ENCODE peak calls at places on chromosomes 7 and 10, in seven cellular contexts. P is mammary epithelial cell, M is A673, S is lower lobe of right lung, Q is gastrocnemius medialis, Y is body of pancreas, G is OCI-LY7. H is an unnamed sample.

GRCh38 chr7:30974605-30975256 is 11.0 kb downstream of the GHRHR start:
- DNase-seq in S (peak; percentile 67), Y (peak; percentile 81), Q (no peak), M (peak; percentile 25), P (peak; percentile 76), G (peak; percentile 79), H (peak; percentile 62)

GRCh38 chr7:25392571-25393338 is 164.5 kb upstream of the NPVF start:
- DNase-seq in Y (peak; percentile 34), S (no peak), G (no peak), Q (no peak), P (no peak), M (no peak), H (no peak)

GRCh38 chr10:48437546-48437945 is 131.1 kb downstream of the MAPK8 start:
- DNase-seq in Q (no peak), P (no peak), Y (no peak), G (no peak), M (no peak), S (no peak), H (no peak)

GRCh38 chr7:38296059-38296857 is 22.8 kb upstream of the TARP start:
- DNase-seq in Y (no peak), M (no peak), G (peak; percentile 29), P (no peak), S (no peak), Q (no peak), H (no peak)

GRCh38 chr7:113582471-113582870 is 336.3 kb downstream of the PPP1R3A start:
- DNase-seq in G (no peak), Y (no peak), S (no peak), Q (no peak), P (peak; percentile 63), M (no peak), H (no peak)

GRCh38 chr10:132105302-132105995 is 39.7 kb downstream of the JAKMIP3 start:
- DNase-seq in S (peak; percentile 22), G (no peak), P (no peak), Y (peak; percentile 3), Q (no peak), M (no peak), H (peak; percentile 42)

GRCh38 chr7:2947381-2947780 is 96.3 kb downstream of the CARD11 start:
- DNase-seq in G (no peak), P (no peak), S (no peak), Q (no peak), Y (no peak), M (no peak), H (peak; percentile 11)

GRCh38 chr10:86693721-86694369 is 25.5 kb downstream of the LDB3 start:
- DNase-seq in Y (peak; percentile 59), M (peak; percentile 94), G (peak; percentile 41), S (no peak), Q (no peak), P (no peak), H (no peak)

GRCh38 chr7:18126274-18126673 is 98.6 kb upstream of the PRPS1L1 start:
- DNase-seq in P (no peak), M (no peak), Y (no peak), G (no peak), S (no peak), Q (no peak), H (no peak)

GRCh38 chr10:68599754-68600040 is 39.6 kb downstream of the TET1 start:
- DNase-seq in M (no peak), S (no peak), P (no peak), Q (no peak), G (no peak), Y (no peak), H (no peak)

GRCh38 chr10:130218936-130219335 is 82.7 kb downstream of the GLRX3 start:
- DNase-seq in M (no peak), G (no peak), P (no peak), Y (no peak), Q (no peak), S (no peak), H (peak; percentile 52)

GRCh38 chr10:112002191-112002590 is 181.4 kb downstream of the GPAM start:
- DNase-seq in S (no peak), Y (no peak), M (no peak), G (no peak), Q (no peak), P (no peak), H (no peak)

GRCh38 chr7:22355620-22356009 is 1.3 kb downstream of the RAPGEF5 start:
- DNase-seq in Q (no peak), M (no peak), P (no peak), S (no peak), Y (no peak), G (peak; percentile 55), H (no peak)

GRCh38 chr10:129530486-129531065 is 63.5 kb downstream of the MGMT start:
- DNase-seq in M (no peak), S (no peak), P (no peak), G (no peak), Q (no peak), Y (no peak), H (no peak)

GRCh38 chr10:16756561-16757221 is 60.5 kb downstream of the RSU1 start:
- DNase-seq in G (no peak), Q (no peak), P (no peak), Y (no peak), M (no peak), S (no peak), H (no peak)

GRCh38 chr7:128427289-128427891 is 17.6 kb upstream of the IMPDH1 start:
- DNase-seq in P (peak; percentile 37), Q (no peak), S (no peak), G (peak; percentile 70), Y (peak; percentile 44), M (peak; percentile 78), H (no peak)

GRCh38 chr10:80511984-80512634 is 25.6 kb upstream of the SH2D4B start:
- DNase-seq in S (no peak), G (no peak), Q (no peak), Y (no peak), M (no peak), P (no peak), H (peak; percentile 61)

GRCh38 chr10:84329094-84329611 is 764 bp downstream of the CCSER2 start:
- DNase-seq in M (peak; percentile 72), P (peak; percentile 57), Q (no peak), G (peak; percentile 72), S (no peak), Y (peak; percentile 41), H (no peak)

GRCh38 chr10:97422921-97423420 is 3.0 kb upstream of the PGAM1 start:
- DNase-seq in S (no peak), Q (no peak), P (peak; percentile 87), Y (no peak), M (no peak), G (no peak), H (no peak)

GRCh38 chr10:131901181-131901829 is 497 bp downstream of the PPP2R2D start:
- DNase-seq in M (peak; percentile 35), P (no peak), Q (peak; percentile 32), Y (peak; percentile 75), S (peak; percentile 80), G (peak; percentile 66), H (peak; percentile 71)

GRCh38 chr7:37084303-37084702 is 360.0 kb upstream of the AOAH start:
- DNase-seq in Y (no peak), S (no peak), Q (no peak), P (no peak), G (no peak), M (no peak), H (no peak)

GRCh38 chr10:118840071-118840775 is 85.5 kb upstream of the CACUL1 start:
- DNase-seq in G (no peak), M (peak; percentile 12), S (no peak), P (peak; percentile 95), Y (no peak), Q (no peak), H (no peak)

GRCh38 chr7:116984917-116985316 is 31.6 kb downstream of the ST7 start:
- DNase-seq in G (peak; percentile 40), S (no peak), P (no peak), M (peak; percentile 54), Q (no peak), Y (no peak), H (no peak)

GRCh38 chr10:77162697-77163096 is 474.9 kb downstream of the KCNMA1 start:
- DNase-seq in S (no peak), Q (no peak), G (no peak), P (peak; percentile 81), Y (no peak), M (no peak), H (no peak)

GRCh38 chr10:114806572-114807391 is 14.8 kb upstream of the FHIP2A start:
- DNase-seq in Y (no peak), P (no peak), G (no peak), Q (no peak), M (no peak), S (no peak), H (no peak)

DNA sequence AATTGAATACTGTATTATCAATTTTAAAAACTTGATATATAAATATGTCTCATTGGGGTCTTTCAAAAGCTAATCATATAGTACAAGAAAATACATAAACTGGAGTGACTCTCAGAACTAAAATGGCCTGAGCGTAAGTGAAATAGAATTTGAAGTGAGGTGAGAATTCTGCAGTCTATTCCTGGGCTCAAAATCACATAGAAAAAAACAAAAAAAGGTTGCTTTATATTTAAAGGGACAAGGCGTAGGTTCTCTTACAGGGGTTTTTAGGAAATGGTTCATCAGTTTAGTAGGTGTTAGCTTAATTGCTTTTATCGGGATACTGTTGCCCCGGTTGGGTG is 36.7 kb upstream of the PRSS1 start:
- DNase-seq in G (no peak), P (no peak), Y (no peak), Q (no peak), M (no peak), S (no peak), H (no peak)
- TF ChIP-seq CTCF in G (peak; percentile 61), P (no peak), Y (no peak), Q (no peak), M (peak; percentile 8), S (peak; percentile 8), H (no peak)

GRCh38 chr7:151274376-151274760 is 25.9 kb upstream of the SMARCD3 start:
- DNase-seq in S (no peak), G (no peak), M (no peak), Y (no peak), Q (no peak), P (no peak), H (no peak)
- H3K4me1 ChIP-seq in S (peaks cover 41% of the 10 kb centered on the region), G (peaks cover 12% of the 10 kb centered on the region), M (peaks cover 15% of the 10 kb centered on the region), Y (peaks cover 28% of the 10 kb centered on the region), Q (no peaks in the 10 kb centered on the region), P (peaks cover 6% of the 10 kb centered on the region), H (peaks cover 17% of the 10 kb centered on the region)

DNA sequence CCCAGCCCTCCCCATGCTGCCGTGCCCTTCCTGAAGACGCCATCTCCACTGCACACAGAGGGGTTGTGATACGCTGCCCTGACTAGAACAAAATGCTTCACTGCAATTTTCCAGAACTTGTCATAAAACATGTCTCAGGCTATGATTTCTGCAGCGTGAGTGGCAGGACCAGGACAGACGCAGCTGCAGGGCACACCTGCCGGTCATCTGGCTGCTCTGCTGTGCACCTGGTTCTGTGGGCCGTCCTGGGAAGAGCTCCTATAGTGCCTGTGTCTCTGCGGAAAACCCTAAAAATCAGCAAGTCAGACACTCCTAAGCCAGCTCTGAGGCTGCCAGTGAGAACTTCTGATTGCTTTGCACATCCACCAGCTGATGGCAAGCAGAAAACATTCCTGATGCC is 39.7 kb upstream of the DIP2C start:
- DNase-seq in G (no peak), S (no peak), P (no peak), Q (no peak), M (no peak), Y (no peak), H (no peak)
- TF ChIP-seq CTCF in G (no peak), S (no peak), P (no peak), Q (no peak), M (no peak), Y (no peak), H (no peak)

DNA sequence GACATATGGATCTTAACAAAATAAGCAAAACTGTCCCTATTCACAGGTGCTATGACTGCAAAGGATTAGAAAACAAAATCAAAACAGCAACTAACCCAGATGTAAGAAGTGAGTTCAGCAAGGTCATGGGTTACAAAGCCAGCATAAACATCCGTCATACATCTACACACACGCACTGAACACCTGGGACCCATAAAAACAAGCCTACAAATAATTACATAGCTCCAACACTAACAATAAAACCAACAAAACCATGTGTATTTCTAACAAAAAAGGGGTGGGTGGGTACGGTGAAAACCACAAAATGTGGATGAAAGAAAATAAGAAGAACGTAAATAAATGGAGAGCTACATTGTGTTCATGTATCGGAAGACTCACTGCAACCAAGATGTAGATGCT is 256.8 kb downstream of the ELFN1 start:
- DNase-seq in S (no peak), M (no peak), Y (no peak), P (no peak), G (peak; percentile 23), Q (no peak), H (no peak)
- H3K4me1 ChIP-seq in S (peaks cover 7% of the 10 kb centered on the region), M (peaks cover 42% of the 10 kb centered on the region), Y (peaks cover 15% of the 10 kb centered on the region), P (no peaks in the 10 kb centered on the region), G (no peaks in the 10 kb centered on the region), Q (no peaks in the 10 kb centered on the region), H (no peaks in the 10 kb centered on the region)